ENCODE peak calls at places on chromosomes 1 and 21, in eight cellular contexts. T, Y, P, Z, E, O, M and C are unnamed samples.

GRCh38 chr1:46453449-46453848 is 36.2 kb upstream of the DMBX1 start:
- DNase-seq in P (no peak), T (no peak), O (no peak), Y (no peak), Z (no peak), E (no peak), M (no peak), C (no peak)

GRCh38 chr1:245304698-245305097 is 149.9 kb downstream of the KIF26B start:
- DNase-seq in O (no peak), Y (no peak), Z (no peak), E (no peak), P (no peak), T (peak), M (no peak), C (no peak)

GRCh38 chr1:156852414-156852874 is 6.5 kb downstream of the INSRR start:
- DNase-seq in P (peak), T (no peak), Z (no peak), M (peak), Y (peak), E (no peak), O (no peak), C (peak)

GRCh38 chr21:18245493-18245967 is 897 bp downstream of the CHODL start:
- DNase-seq in E (no peak), O (peak), P (no peak), Y (no peak), T (no peak), Z (no peak), M (peak), C (no peak)

GRCh38 chr1:151760597-151761385 is 2.5 kb downstream of the MRPL9 start:
- DNase-seq in M (peak), Y (no peak), E (no peak), Z (no peak), P (no peak), T (peak), O (no peak), C (no peak)

GRCh38 chr1:1543706-1544099 is 3.3 kb upstream of the TMEM240 start:
- DNase-seq in E (no peak), Y (peak), Z (no peak), M (no peak), P (peak), O (no peak), T (no peak), C (peak)

GRCh38 chr1:89043940-89044339 is 21.1 kb downstream of the GBP1 start:
- DNase-seq in Z (no peak), O (no peak), P (no peak), T (no peak), M (no peak), Y (no peak), E (no peak), C (no peak)

GRCh38 chr1:1776672-1777393 is 1.4 kb downstream of the NADK start:
- DNase-seq in T (no peak), E (no peak), Y (no peak), M (no peak), O (no peak), Z (no peak), P (no peak), C (no peak)

DNA sequence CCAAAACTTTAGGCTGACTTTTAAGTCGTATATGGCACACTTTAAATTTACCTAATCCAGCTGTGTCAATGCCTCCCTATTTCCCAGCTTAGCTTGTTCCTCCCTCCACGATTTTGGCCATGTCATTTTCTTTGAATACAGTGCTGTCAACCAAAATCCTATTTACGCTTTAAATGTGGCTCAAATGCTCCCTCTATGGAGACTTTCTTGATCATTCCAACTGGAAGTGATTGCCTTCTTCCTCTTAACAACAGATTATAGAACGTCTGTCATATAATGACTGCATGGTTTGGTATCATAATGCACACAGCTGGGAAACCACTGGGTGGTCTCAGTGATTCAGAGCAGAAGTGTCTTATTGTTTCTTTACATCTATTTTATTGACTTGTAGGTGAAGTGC is 18.9 kb upstream of the BATF3 start:
- DNase-seq in T (no peak), M (no peak), E (no peak), Z (no peak), Y (no peak), O (no peak), P (no peak), C (no peak)
- TF ChIP-seq CTCF in T (no peak), M (peak), E (peak), Z (peak), Y (peak), O (no peak), P (no peak), C (no peak)

GRCh38 chr1:147509786-147510360 is 31.4 kb upstream of the BCL9 start:
- DNase-seq in Y (peak), E (no peak), Z (no peak), M (no peak), T (no peak), P (no peak), O (no peak), C (no peak)

GRCh38 chr1:147500309-147500839 is 40.9 kb upstream of the BCL9 start:
- DNase-seq in O (no peak), E (no peak), M (no peak), T (no peak), Z (no peak), P (no peak), Y (no peak), C (no peak)

GRCh38 chr1:147502760-147503159 is 38.5 kb upstream of the BCL9 start:
- DNase-seq in Y (no peak), Z (no peak), E (no peak), T (no peak), O (no peak), P (no peak), M (no peak), C (no peak)

DNA sequence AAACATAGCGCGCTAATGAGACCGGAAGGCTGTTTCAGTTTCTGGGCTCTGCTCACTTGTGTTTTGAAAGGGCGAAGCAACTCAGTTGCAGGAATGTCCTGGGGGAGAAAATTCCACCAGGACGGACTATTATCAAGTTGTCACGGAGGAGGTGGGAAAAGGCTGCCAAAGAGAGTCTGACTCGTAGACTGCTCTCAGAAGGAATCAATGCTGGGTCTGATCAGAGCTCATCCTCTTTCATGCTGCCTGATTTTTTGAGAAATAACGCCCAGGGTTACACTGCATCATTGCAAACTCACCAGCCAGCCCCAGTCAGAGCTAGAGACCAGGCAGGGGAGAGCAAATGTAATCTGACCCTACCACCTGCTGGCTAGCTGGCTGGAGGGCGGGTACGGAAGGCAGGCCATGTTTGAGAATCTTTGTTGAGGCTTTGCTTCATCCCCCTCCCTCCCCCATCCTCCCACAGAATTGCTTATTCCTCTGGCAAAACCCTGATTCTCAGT is 36.4 kb upstream of the BCL9 start:
- DNase-seq in Y (no peak), P (peak), Z (peak), O (no peak), T (no peak), M (peak), E (peak), C (peak)
- TF ChIP-seq CTCF in Y (no peak), P (no peak), Z (no peak), O (no peak), T (no peak), M (no peak), E (no peak), C (no peak)

GRCh38 chr1:25833158-25833557 is 13.4 kb downstream of the MTFR1L start:
- DNase-seq in Y (no peak), E (no peak), T (no peak), O (no peak), Z (peak), P (no peak), M (no peak), C (no peak)

GRCh38 chr1:25832336-25833037 is 12.7 kb downstream of the MTFR1L start:
- DNase-seq in P (no peak), E (no peak), M (no peak), Y (no peak), O (no peak), T (peak), Z (peak), C (no peak)

GRCh38 chr1:25834894-25835293 is 15.1 kb downstream of the MTFR1L start:
- DNase-seq in Z (no peak), P (no peak), O (no peak), E (no peak), T (no peak), M (no peak), Y (no peak), C (no peak)

GRCh38 chr1:25836695-25837094 is 16.9 kb downstream of the MTFR1L start:
- DNase-seq in M (no peak), Z (no peak), T (no peak), O (no peak), Y (no peak), E (no peak), P (no peak), C (no peak)

GRCh38 chr1:25837253-25837875 is 17.6 kb downstream of the MTFR1L start:
- DNase-seq in M (no peak), T (peak), Y (no peak), P (no peak), O (no peak), E (no peak), Z (no peak), C (no peak)
- TF ChIP-seq CTCF in M (peak), T (peak), Y (peak), P (no peak), O (no peak), E (peak), Z (peak), C (peak)

GRCh38 chr1:234309243-234309597 is 64.0 kb upstream of the COA6 start:
- DNase-seq in M (no peak), Y (no peak), P (no peak), E (no peak), Z (no peak), T (no peak), O (no peak), C (no peak)

GRCh38 chr1:234297668-234298067 is 75.6 kb upstream of the COA6 start:
- DNase-seq in T (no peak), P (no peak), Y (no peak), Z (no peak), E (no peak), O (no peak), M (no peak), C (no peak)

GRCh38 chr1:234300096-234300495 is 73.2 kb upstream of the COA6 start:
- DNase-seq in Z (no peak), O (no peak), T (no peak), Y (no peak), M (peak), E (no peak), P (no peak), C (no peak)

GRCh38 chr1:234302334-234302962 is 70.8 kb upstream of the COA6 start:
- DNase-seq in Z (no peak), E (no peak), T (no peak), M (no peak), P (no peak), O (no peak), Y (no peak), C (no peak)

GRCh38 chr1:234303231-234303630 is 70.0 kb upstream of the COA6 start:
- DNase-seq in O (no peak), Y (no peak), E (no peak), Z (no peak), M (no peak), T (no peak), P (no peak), C (no peak)
- TF ChIP-seq CTCF in O (no peak), Y (no peak), E (no peak), Z (no peak), M (no peak), T (no peak), P (no peak), C (no peak)